ENCODE peak calls at places on chromosomes 1 and 21, in five cellular contexts. Q is A549, X is IMR-90, N is SK-N-SH, K is GM12878. P is an unnamed sample.
A peak's percentile ranks its signal among the peaks of the same experiment; 100 is the strongest.

GRCh38 chr1:47650606-47651005 is 212.8 kb downstream of the FOXD2 start:
- DNase-seq in Q (no peak), K (no peak), X (no peak), N (no peak), P (no peak)

GRCh38 chr1:164560076-164560475 is 1.1 kb downstream of the PBX1 start:
- DNase-seq in N (no peak), X (no peak), Q (no peak), K (no peak), P (no peak)

GRCh38 chr1:114959423-114959822 is 70.2 kb upstream of the TSHB start:
- DNase-seq in Q (no peak), X (no peak), N (no peak), K (no peak), P (no peak)

GRCh38 chr1:236795757-236796719 is 946 bp downstream of the MTR start:
- DNase-seq in Q (no peak), X (peak; percentile 62), K (peak; percentile 15), N (peak; percentile 23), P (no peak)

GRCh38 chr1:9239622-9240401 is 5.2 kb downstream of the H6PD start:
- DNase-seq in N (no peak), X (peak; percentile 68), Q (no peak), K (no peak), P (no peak)

GRCh38 chr1:155049651-155050559 is 1.2 kb upstream of the ADAM15 start:
- DNase-seq in X (peak; percentile 69), K (no peak), Q (no peak), N (no peak), P (no peak)

GRCh38 chr1:114561333-114561732 is 20.1 kb downstream of the BCAS2 start:
- DNase-seq in X (no peak), N (no peak), Q (no peak), K (no peak), P (no peak)

GRCh38 chr1:211633523-211633843 is 41.9 kb downstream of the NEK2 start:
- DNase-seq in Q (no peak), N (no peak), K (no peak), X (no peak), P (peak; percentile 89)

GRCh38 chr1:225710804-225711203 is 57.9 kb upstream of the ENAH start:
- DNase-seq in N (no peak), K (no peak), Q (peak; percentile 89), X (peak; percentile 22), P (no peak)

GRCh38 chr1:195591917-195592672 is 1016.1 kb downstream of the KCNT2 start:
- DNase-seq in N (no peak), X (peak; percentile 89), K (no peak), Q (no peak), P (no peak)

GRCh38 chr1:203290261-203291089 is 14.8 kb upstream of the BTG2 start:
- DNase-seq in Q (no peak), N (peak; percentile 91), X (peak; percentile 73), K (no peak), P (peak; percentile 85)

GRCh38 chr1:29354511-29355098 is 118.3 kb downstream of the PTPRU start:
- DNase-seq in K (no peak), X (no peak), N (no peak), Q (no peak), P (peak; percentile 28)

GRCh38 chr1:236774926-236775325 is 20.2 kb upstream of the MTR start:
- DNase-seq in N (peak; percentile 27), X (peak; percentile 15), K (no peak), Q (no peak), P (no peak)

GRCh38 chr1:237258871-237259270 is 216.9 kb downstream of the RYR2 start:
- DNase-seq in Q (no peak), N (peak; percentile 66), K (no peak), X (no peak), P (no peak)

GRCh38 chr1:8789314-8790214 is 27.9 kb downstream of the RERE start:
- DNase-seq in K (no peak), X (no peak), Q (no peak), N (no peak), P (peak; percentile 83)

GRCh38 chr1:34929497-34929852 is at the start of gene DLGAP3:
- DNase-seq in Q (no peak), X (no peak), K (no peak), N (peak; percentile 95), P (peak; percentile 78)

GRCh38 chr21:45316871-45317400 is 29.2 kb upstream of the POFUT2 start:
- DNase-seq in N (no peak), K (no peak), X (no peak), Q (no peak), P (no peak)

GRCh38 chr1:62318756-62319544 is at the start of gene KANK4:
- DNase-seq in Q (peak; percentile 17), K (no peak), N (peak; percentile 85), X (no peak), P (no peak)

GRCh38 chr1:14100444-14100843 is 400.5 kb downstream of the PRDM2 start:
- DNase-seq in X (no peak), K (no peak), Q (no peak), N (no peak), P (no peak)

GRCh38 chr1:14100916-14101315 is 400.9 kb downstream of the PRDM2 start:
- DNase-seq in N (no peak), Q (no peak), K (no peak), X (no peak), P (no peak)

GRCh38 chr1:14090062-14090461 is 390.1 kb downstream of the PRDM2 start:
- DNase-seq in X (no peak), K (no peak), Q (no peak), N (no peak), P (no peak)

GRCh38 chr1:14090531-14090930 is 390.5 kb downstream of the PRDM2 start:
- DNase-seq in K (no peak), X (no peak), Q (no peak), N (no peak), P (no peak)

DNA sequence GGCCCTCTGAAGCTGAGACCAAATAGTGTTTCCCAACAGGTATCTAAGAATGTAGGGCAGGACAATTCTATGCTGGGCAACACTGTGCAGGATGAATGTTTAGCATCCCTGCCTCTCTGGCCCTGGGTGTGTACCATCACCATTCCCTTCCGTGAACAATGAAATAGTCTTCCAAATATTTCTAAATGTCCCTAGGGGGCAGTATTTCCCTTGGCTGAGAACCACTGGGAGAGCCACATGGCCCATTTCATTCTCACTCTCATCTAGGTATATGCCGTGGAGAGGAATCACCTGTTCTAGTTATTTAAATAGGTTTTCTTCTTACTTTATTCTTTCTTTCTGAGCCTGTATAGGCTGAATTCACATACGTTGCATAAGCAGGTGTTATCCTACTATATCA is 395.0 kb downstream of the PRDM2 start:
- DNase-seq in N (peak; percentile 26), Q (no peak), K (no peak), X (no peak), P (peak; percentile 63)
- TF ChIP-seq RCOR1 in N (no peak), Q (no peak), K (no peak), X (no peak), P (no peak)

GRCh38 chr1:15765495-15766194 is 7.0 kb downstream of the FBLIM1 start:
- DNase-seq in X (peak; percentile 61), Q (no peak), N (no peak), K (no peak), P (peak; percentile 68)
- TF ChIP-seq RCOR1 in X (no peak), Q (no peak), N (no peak), K (no peak), P (peak; percentile 77)

GRCh38 chr1:94271373-94271772 is 34.0 kb upstream of the ARHGAP29 start:
- DNase-seq in K (no peak), N (no peak), Q (no peak), X (no peak), P (no peak)

GRCh38 chr1:94275116-94275515 is 37.7 kb upstream of the ARHGAP29 start:
- DNase-seq in Q (no peak), K (no peak), X (no peak), N (no peak), P (no peak)

GRCh38 chr1:94274561-94274960 is 37.2 kb upstream of the ARHGAP29 start:
- DNase-seq in N (no peak), X (no peak), Q (no peak), K (no peak), P (no peak)

GRCh38 chr1:94272388-94272787 is 35.0 kb upstream of the ARHGAP29 start:
- DNase-seq in X (no peak), N (no peak), K (no peak), Q (no peak), P (no peak)

DNA sequence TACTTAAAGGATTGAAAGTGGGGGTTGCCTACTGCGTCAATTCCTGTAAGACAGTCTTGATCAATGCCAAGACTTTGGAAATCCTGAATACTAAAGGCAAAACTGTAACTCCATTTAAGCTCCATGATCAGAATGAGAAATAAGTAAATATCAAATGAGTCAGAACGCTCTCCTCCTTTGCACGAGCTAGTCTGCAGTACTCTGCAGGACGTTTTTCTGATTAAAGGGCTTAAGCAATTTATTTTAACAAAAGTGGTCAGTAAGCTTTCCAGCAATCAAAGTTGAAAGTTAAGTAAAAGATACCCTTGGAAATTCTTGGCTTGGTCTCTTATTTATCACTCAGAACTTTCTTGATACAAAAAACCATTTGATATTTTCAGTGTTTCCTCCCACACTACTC is 35.7 kb upstream of the ARHGAP29 start:
- DNase-seq in K (no peak), X (peak; percentile 62), N (no peak), Q (no peak), P (no peak)
- TF ChIP-seq RCOR1 in K (no peak), X (no peak), N (no peak), Q (no peak), P (no peak)

GRCh38 chr1:180085331-180085730 is 69.3 kb upstream of the QSOX1 start:
- DNase-seq in N (no peak), Q (no peak), K (no peak), X (no peak), P (no peak)

GRCh38 chr1:180084867-180085266 is 69.8 kb upstream of the QSOX1 start:
- DNase-seq in Q (no peak), K (no peak), X (no peak), N (no peak), P (no peak)

GRCh38 chr1:180083164-180083563 is 71.5 kb upstream of the QSOX1 start:
- DNase-seq in N (no peak), Q (no peak), K (no peak), X (peak; percentile 43), P (no peak)

GRCh38 chr1:180081474-180081873 is 73.2 kb upstream of the QSOX1 start:
- DNase-seq in X (no peak), Q (no peak), N (no peak), K (no peak), P (no peak)

DNA sequence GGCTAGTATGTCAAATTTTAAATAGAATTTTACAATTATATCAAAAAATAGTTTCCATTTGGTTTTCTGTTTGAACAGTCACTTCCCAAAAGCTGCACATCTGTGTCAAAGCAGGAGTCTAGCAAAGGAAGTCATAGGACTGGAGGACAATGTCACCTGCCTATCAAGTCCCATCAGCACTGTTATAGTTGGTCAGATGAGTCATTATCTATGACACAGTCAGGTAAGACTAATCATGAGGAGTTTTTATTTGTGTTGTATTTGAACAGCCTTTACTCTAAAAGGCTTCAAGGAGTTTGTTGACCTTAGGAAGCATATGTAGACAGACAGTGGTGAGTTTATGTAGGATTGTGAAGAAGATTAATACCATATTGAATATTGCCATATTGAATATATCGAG is 74.2 kb upstream of the QSOX1 start:
- DNase-seq in K (no peak), N (no peak), Q (no peak), X (no peak), P (peak; percentile 43)
- TF ChIP-seq RCOR1 in K (no peak), N (no peak), Q (no peak), X (no peak), P (no peak)